ENCODE peak calls at places on chromosomes 5 and 9, in seven cellular contexts. W is foreskin fibroblast, J is ovary, Q is GM23338, N is right atrium auricular region, F is SK-N-SH, B is A549. U is an unnamed sample.

GRCh38 chr9:129550199-129550839 is 70.6 kb downstream of the C9orf50 start:
- DNase-seq in B (peak), J (peak), W (peak), N (peak), F (peak), Q (peak), U (peak)

GRCh38 chr5:163190762-163191161 is 246.6 kb upstream of the CCNG1 start:
- DNase-seq in F (no peak), W (no peak), N (no peak), Q (no peak), B (no peak), J (no peak), U (no peak)

GRCh38 chr9:19701991-19702390 is 86.8 kb downstream of the SLC24A2 start:
- DNase-seq in B (no peak), J (no peak), W (no peak), F (no peak), Q (no peak), N (no peak), U (no peak)

GRCh38 chr5:79025054-79025465 is 40.0 kb upstream of the ARSB start:
- DNase-seq in J (peak), N (no peak), B (peak), Q (peak), F (peak), W (peak), U (no peak)

GRCh38 chr5:150146862-150147579 is 8.6 kb downstream of the PDGFRB start:
- DNase-seq in J (no peak), F (peak), W (no peak), B (no peak), N (no peak), Q (no peak), U (no peak)

GRCh38 chr9:88710449-88710848 is 175.5 kb downstream of the NXNL2 start:
- DNase-seq in W (peak), J (no peak), Q (no peak), N (no peak), B (no peak), F (no peak), U (no peak)

GRCh38 chr5:463952-464351 is 21.0 kb downstream of the EXOC3 start:
- DNase-seq in Q (no peak), F (no peak), J (no peak), W (no peak), N (no peak), B (no peak), U (no peak)

GRCh38 chr5:45376463-45376862 is 319.7 kb downstream of the HCN1 start:
- DNase-seq in F (no peak), J (no peak), W (peak), B (no peak), Q (no peak), N (no peak), U (no peak)

GRCh38 chr5:157566902-157567489 is 8.6 kb downstream of the ADAM19 start:
- DNase-seq in Q (no peak), J (no peak), F (no peak), W (no peak), B (no peak), N (no peak), U (no peak)

GRCh38 chr5:173612948-173613347 is 3.5 kb downstream of the BOD1 start:
- DNase-seq in W (peak), Q (no peak), B (no peak), N (no peak), F (no peak), J (no peak), U (no peak)

GRCh38 chr5:170302729-170303501 is 5.3 kb upstream of the LCP2 start:
- DNase-seq in Q (no peak), N (no peak), B (no peak), J (peak), W (no peak), F (no peak), U (no peak)

GRCh38 chr9:80775515-80775914 is 913.8 kb downstream of the TLE1 start:
- DNase-seq in Q (no peak), W (peak), B (no peak), F (no peak), J (no peak), N (no peak), U (no peak)

GRCh38 chr9:131731237-131731995 is 8.5 kb downstream of the RAPGEF1 start:
- DNase-seq in B (no peak), W (no peak), N (no peak), F (no peak), J (no peak), Q (no peak), U (no peak)

DNA sequence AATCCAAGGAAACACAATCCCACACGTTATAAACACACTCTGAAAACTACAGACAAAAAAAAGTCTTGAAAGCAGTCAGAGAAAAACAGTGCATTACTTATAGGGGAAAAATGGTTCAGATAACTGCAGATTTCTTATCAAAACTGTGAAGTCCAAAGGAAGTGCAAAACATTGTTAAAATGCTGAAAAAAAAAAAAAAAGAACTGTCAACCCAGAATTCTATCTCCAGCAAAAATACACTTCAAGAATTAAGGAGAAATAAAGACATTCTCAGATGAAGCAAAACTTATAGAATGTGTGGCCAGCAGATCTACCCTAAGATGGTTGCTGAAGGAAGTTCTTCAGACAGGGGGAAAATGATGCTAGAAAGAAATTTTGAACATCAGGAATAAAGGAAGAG is 40.4 kb downstream of the ADAMTS2 start:
- DNase-seq in J (no peak), W (no peak), N (no peak), F (no peak), Q (no peak), B (no peak), U (no peak)
- H3K4me3 ChIP-seq in J (no peak), W (no peak), N (no peak), F (no peak), Q (no peak), B (no peak), U (no peak)

GRCh38 chr9:125200216-125201047 is at the start of gene RABEPK:
- DNase-seq in F (peak), N (peak), B (peak), J (peak), Q (peak), W (peak), U (peak)
- TF ChIP-seq CTCF in F (no peak), N (no peak), B (no peak), J (no peak), Q (no peak), W (no peak), U (no peak)

GRCh38 chr5:88880196-88880595 is 2.8 kb downstream of the MEF2C start:
- DNase-seq in B (no peak), W (no peak), F (no peak), Q (no peak), N (no peak), J (no peak), U (no peak)
- H3K4me3 ChIP-seq in B (no peak), W (no peak), F (no peak), Q (no peak), N (peak), J (peak), U (peak)

DNA sequence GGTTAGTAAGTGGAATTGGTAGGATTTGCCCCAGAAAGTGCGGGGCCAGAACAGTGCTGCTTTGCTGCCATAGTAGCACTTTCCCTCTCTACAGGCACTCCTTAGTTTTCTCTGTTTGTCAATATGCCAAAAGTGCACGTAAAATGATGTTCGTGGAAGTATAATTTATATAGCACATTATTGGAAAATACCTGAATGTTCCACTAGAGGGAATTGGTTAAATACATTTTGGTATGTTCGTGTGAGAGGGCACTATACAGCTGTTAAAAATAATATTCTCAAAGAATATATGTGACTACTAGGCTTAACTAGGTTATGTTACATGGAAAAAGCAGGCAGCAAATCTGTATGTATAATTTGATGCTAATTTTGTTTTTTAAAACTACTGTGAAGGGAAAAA is 184.0 kb upstream of the GDNF start:
- DNase-seq in Q (no peak), F (no peak), N (no peak), B (no peak), W (no peak), J (no peak), U (no peak)
- TF ChIP-seq CTCF in Q (no peak), F (peak), N (peak), B (no peak), W (no peak), J (no peak), U (no peak)

DNA sequence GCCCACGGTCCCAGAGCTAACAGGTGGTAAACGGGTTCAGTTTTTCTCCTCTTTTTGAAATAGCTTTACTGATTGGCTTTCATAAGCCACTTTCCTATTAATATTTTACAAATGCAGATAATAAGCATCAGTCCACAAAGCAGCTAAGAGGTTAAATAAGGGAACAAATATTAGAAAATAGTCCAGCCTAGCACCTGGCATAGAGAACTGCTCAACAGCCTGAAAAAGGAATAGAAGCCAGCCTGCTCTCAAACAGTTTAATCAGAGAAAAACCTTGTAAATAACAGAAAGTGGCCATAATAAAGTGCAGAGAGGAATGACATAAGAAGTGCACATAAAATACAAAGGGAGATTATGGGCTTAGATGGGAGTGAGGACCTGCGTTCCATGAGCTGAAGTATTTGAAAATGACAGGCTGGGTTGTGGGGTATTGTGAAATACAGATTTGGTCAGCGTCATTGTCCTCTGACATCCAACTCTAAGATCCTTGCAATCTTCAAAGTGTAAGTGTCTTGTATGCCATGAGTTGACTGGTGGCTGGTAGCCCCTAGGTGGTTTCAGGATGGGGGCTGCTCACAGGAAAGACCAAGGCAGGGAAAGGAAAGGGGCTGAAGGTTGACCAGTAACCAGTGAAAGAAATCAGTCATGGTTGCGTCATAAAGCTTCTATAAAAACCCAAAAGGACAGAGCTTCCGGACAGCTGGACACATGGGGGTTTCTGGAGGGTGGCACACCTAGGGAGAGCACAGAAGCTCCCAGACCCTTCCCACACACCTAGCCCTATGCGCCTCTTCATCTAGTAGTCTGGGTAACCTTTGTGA is 32.4 kb downstream of the MYO10 start:
- DNase-seq in J (no peak), N (no peak), Q (no peak), F (no peak), B (no peak), W (no peak), U (no peak)
- H3K4me3 ChIP-seq in J (no peak), N (no peak), Q (no peak), F (no peak), B (no peak), W (no peak), U (no peak)

GRCh38 chr5:132746592-132747063 is 598 bp upstream of the CCNI2 start:
- DNase-seq in F (no peak), W (no peak), J (no peak), Q (peak), B (peak), N (no peak), U (no peak)
- TF ChIP-seq CTCF in F (peak), W (peak), J (no peak), Q (peak), B (peak), N (peak), U (no peak)

GRCh38 chr9:116939161-116939560 is 252.1 kb downstream of the TRIM32 start:
- DNase-seq in Q (no peak), W (no peak), B (no peak), N (no peak), F (no peak), J (no peak), U (no peak)
- H3K4me3 ChIP-seq in Q (no peak), W (no peak), B (no peak), N (no peak), F (no peak), J (no peak), U (no peak)

DNA sequence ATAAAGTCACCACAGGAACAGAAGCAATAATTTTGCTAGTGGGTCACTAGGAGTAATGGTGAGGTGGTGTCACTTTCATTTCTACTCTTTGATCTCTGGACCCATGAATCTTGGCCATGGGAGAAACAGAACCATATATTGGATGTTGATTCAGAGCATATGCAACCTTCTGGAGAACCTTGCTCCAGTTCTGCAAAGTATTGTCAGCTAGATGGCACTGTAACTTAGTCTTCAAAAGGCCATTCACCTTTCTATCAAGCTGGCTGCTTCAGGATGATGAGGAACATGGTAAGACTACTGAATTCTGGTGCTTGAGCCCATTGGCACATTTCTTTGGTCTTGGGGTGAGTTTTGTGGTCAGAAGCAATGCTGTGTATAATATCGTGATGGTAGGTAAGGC is 129.1 kb upstream of the FBN2 start:
- DNase-seq in J (no peak), B (peak), W (no peak), N (no peak), Q (no peak), F (no peak), U (no peak)
- TF ChIP-seq CTCF in J (no peak), B (peak), W (peak), N (peak), Q (peak), F (no peak), U (no peak)

U was measured in coronary artery.